ENCODE peak calls at places on chromosomes 16 and 17, in ten cellular contexts. U is non-pigmented ciliary epithelial cell; J is stimulated activated naive CD8-positive, alpha-beta T cell treated with anti-CD3 and anti-CD28 coated beads, Interleukin-15, amount 100 ng/mL, for 72 hours; Z is mucosa of descending colon; D is ovary; Y is GM23248; W is Right ventricle myocardium superior; F is adrenal gland; B is GM10248; E is sigmoid colon. O is an unnamed sample.
A peak's percentile ranks its signal among the peaks of the same experiment; 100 is the strongest.

GRCh38 chr16:86558355-86559193 is 3.5 kb upstream of the MTHFSD start:
- DNase-seq in U (no peak), J (no peak), Z (no peak), D (no peak), Y (no peak), W (no peak), F (no peak), B (no peak), E (peak; percentile 45), O (no peak)

GRCh38 chr16:21283521-21284289 is 5.6 kb upstream of the CRYM start:
- DNase-seq in U (no peak), J (no peak), Z (peak; percentile 77), D (peak; percentile 47), Y (peak; percentile 58), W (peak; percentile 72), F (peak; percentile 11), B (peak; percentile 40), E (peak; percentile 75), O (no peak)

GRCh38 chr17:65627892-65628622 is 66.6 kb upstream of the AXIN2 start:
- DNase-seq in U (peak; percentile 55), J (no peak), Z (peak; percentile 64), D (peak; percentile 39), Y (peak; percentile 76), W (no peak), F (no peak), B (no peak), E (peak; percentile 79), O (peak; percentile 18)

GRCh38 chr16:79797486-79797885 is 196.9 kb upstream of the MAF start:
- DNase-seq in U (no peak), J (no peak), Z (no peak), D (no peak), Y (no peak), W (no peak), F (no peak), B (no peak), E (no peak), O (no peak)

GRCh38 chr16:8950580-8951077 is 13.1 kb downstream of the USP7 start:
- DNase-seq in U (no peak), J (no peak), Z (no peak), D (no peak), Y (peak; percentile 55), W (no peak), F (no peak), B (no peak), E (no peak), O (no peak)

GRCh38 chr16:31093132-31093703 is 1.4 kb downstream of the VKORC1 start:
- DNase-seq in U (no peak), J (no peak), Z (no peak), D (peak; percentile 25), Y (peak; percentile 71), W (no peak), F (no peak), B (no peak), E (no peak), O (peak; percentile 38)

GRCh38 chr17:73650147-73650546 is 5.9 kb upstream of the SDK2 start:
- DNase-seq in U (no peak), J (no peak), Z (peak; percentile 44), D (no peak), Y (no peak), W (no peak), F (no peak), B (no peak), E (no peak), O (no peak)

GRCh38 chr17:63378411-63379076 is 67.6 kb downstream of the CYB561 start:
- DNase-seq in U (no peak), J (no peak), Z (no peak), D (no peak), Y (no peak), W (no peak), F (peak; percentile 15), B (no peak), E (no peak), O (no peak)

GRCh38 chr17:49210158-49211029 is at the start of the genes ABI3 and GNGT2:
- DNase-seq in U (no peak), J (peak; percentile 66), Z (peak; percentile 60), D (peak; percentile 48), Y (no peak), W (peak; percentile 55), F (peak; percentile 51), B (peak; percentile 93), E (no peak), O (no peak)

GRCh38 chr17:55763856-55764255 is 13.0 kb downstream of the PCTP start:
- DNase-seq in U (no peak), J (no peak), Z (no peak), D (no peak), Y (no peak), W (no peak), F (no peak), B (no peak), E (no peak), O (no peak)

GRCh38 chr17:49512296-49513043 is 17.4 kb downstream of the NGFR start:
- DNase-seq in U (no peak), J (no peak), Z (no peak), D (no peak), Y (no peak), W (no peak), F (no peak), B (no peak), E (peak; percentile 60), O (no peak)

GRCh38 chr17:19750835-19751234 is 2.7 kb upstream of the ALDH3A1 start:
- DNase-seq in U (no peak), J (no peak), Z (no peak), D (no peak), Y (no peak), W (no peak), F (no peak), B (no peak), E (no peak), O (no peak)

O was measured in NCI-H1105 treated with DMSO at 0.1 percent for 48 hours.